ENCODE peak calls at places on chromosome 7, in five cellular contexts. X, B, U, Y and C are unnamed samples.

GRCh38 chr7:66778201-66778600 is 37.7 kb downstream of the RABGEF1 start:
- DNase-seq in X (no peak), B (peak), U (no peak), Y (no peak), C (no peak)

GRCh38 chr7:92808006-92808405 is 28.4 kb downstream of the CDK6 start:
- DNase-seq in X (no peak), B (no peak), U (no peak), Y (no peak), C (no peak)

GRCh38 chr7:16668049-16668858 is 22.3 kb downstream of the BZW2 start:
- DNase-seq in X (no peak), B (peak), U (no peak), Y (no peak), C (no peak)

GRCh38 chr7:27148031-27148775 is 629 bp upstream of the HOXA6 start:
- DNase-seq in X (peak), B (no peak), U (peak), Y (no peak), C (no peak)

GRCh38 chr7:136655414-136655813 is 213.0 kb upstream of the CHRM2 start:
- DNase-seq in X (no peak), B (no peak), U (no peak), Y (no peak), C (no peak)

GRCh38 chr7:73433924-73434700 is 534 bp downstream of the FZD9 start:
- DNase-seq in X (peak), B (no peak), U (no peak), Y (no peak), C (no peak)

GRCh38 chr7:37110641-37111421 is 337.8 kb downstream of the ELMO1 start:
- DNase-seq in X (no peak), B (no peak), U (no peak), Y (peak), C (no peak)

GRCh38 chr7:136693166-136694119 is 175.0 kb upstream of the CHRM2 start:
- DNase-seq in X (no peak), B (no peak), U (no peak), Y (no peak), C (no peak)

GRCh38 chr7:96300981-96301380 is 20.9 kb downstream of the SLC25A13 start:
- DNase-seq in X (no peak), B (peak), U (no peak), Y (no peak), C (no peak)

GRCh38 chr7:55249332-55249731 is 115.8 kb upstream of the LANCL2 start:
- DNase-seq in X (no peak), B (no peak), U (no peak), Y (no peak), C (no peak)

GRCh38 chr7:121102619-121103018 is 114.1 kb downstream of the CPED1 start:
- DNase-seq in X (no peak), B (no peak), U (no peak), Y (no peak), C (no peak)

GRCh38 chr7:30974605-30975256 is 11.0 kb downstream of the GHRHR start:
- DNase-seq in X (no peak), B (peak), U (peak), Y (peak), C (no peak)

GRCh38 chr7:130322615-130323014 is 22.0 kb upstream of the CPA5 start:
- DNase-seq in X (no peak), B (no peak), U (no peak), Y (no peak), C (no peak)

GRCh38 chr7:132509667-132510066 is 66.6 kb downstream of the PLXNA4 start:
- DNase-seq in X (no peak), B (no peak), U (no peak), Y (no peak), C (no peak)

DNA sequence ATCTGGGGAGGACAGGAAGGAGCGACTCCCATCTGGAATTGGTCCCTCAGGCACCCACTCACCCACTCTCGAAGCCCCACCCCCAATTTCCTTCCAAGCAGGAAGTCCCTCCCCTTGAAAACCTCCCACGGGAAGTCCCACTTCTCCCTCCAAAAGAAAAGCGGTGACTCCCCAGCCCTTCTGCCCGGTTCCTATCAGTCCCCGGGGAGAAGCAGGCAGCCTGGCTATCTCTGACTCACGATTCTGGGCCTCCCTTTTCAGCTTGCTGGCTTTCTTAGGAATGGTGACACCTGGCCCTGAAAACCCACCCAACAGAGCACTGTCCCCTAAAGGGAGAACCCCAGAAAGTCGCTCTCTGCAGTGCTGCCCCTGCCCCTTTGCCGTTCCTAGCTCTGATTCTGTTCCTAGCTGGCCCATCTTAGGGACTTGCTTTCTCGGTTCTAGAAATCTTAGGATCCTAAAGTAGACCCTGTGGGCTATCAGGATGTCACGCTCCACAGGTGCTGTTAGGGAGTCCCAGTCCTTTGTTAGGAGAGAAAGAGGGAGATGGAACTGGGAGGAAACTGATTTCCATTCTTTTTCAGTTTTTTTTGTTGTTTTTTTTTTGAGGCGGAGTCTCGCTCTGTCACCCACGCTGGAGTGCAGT is 6.0 kb downstream of the TSC22D4 start:
- DNase-seq in X (no peak), B (peak), U (no peak), Y (peak), C (no peak)
- H3K27ac ChIP-seq in X (peak), B (peak), U (peak), Y (peak), C (peak)

GRCh38 chr7:46603296-46603701 is 682.2 kb upstream of the IGFBP3 start:
- DNase-seq in X (no peak), B (no peak), U (no peak), Y (no peak), C (no peak)
- H3K27ac ChIP-seq in X (no peak), B (no peak), U (no peak), Y (no peak), C (no peak)

GRCh38 chr7:2814682-2815522 is 29.2 kb downstream of the GNA12 start:
- DNase-seq in X (no peak), B (peak), U (no peak), Y (no peak), C (no peak)
- H3K27ac ChIP-seq in X (no peak), B (peak), U (no peak), Y (no peak), C (no peak)

GRCh38 chr7:134613623-134614347 is 32.9 kb upstream of the BPGM start:
- DNase-seq in X (no peak), B (peak), U (no peak), Y (no peak), C (no peak)
- H3K27ac ChIP-seq in X (no peak), B (peak), U (no peak), Y (no peak), C (no peak)

GRCh38 chr7:70553364-70553763 is 578.6 kb upstream of the GALNT17 start:
- DNase-seq in X (no peak), B (peak), U (no peak), Y (no peak), C (no peak)
- H3K27ac ChIP-seq in X (no peak), B (no peak), U (no peak), Y (no peak), C (no peak)

GRCh38 chr7:100965723-100966541 is 3.4 kb upstream of the MUC12 start:
- DNase-seq in X (peak), B (peak), U (peak), Y (peak), C (no peak)
- H3K27ac ChIP-seq in X (no peak), B (no peak), U (no peak), Y (no peak), C (no peak)

GRCh38 chr7:137716061-137716460 is 130.7 kb downstream of the DGKI start:
- DNase-seq in X (no peak), B (no peak), U (no peak), Y (no peak), C (no peak)
- H3K27ac ChIP-seq in X (no peak), B (no peak), U (no peak), Y (no peak), C (no peak)

GRCh38 chr7:48033922-48034321 is 1.4 kb upstream of the C7orf57 start:
- DNase-seq in X (no peak), B (no peak), U (no peak), Y (no peak), C (no peak)

GRCh38 chr7:48035301-48035966 is at the start of gene C7orf57:
- DNase-seq in X (peak), B (peak), U (peak), Y (no peak), C (peak)

GRCh38 chr7:48035967-48036478 is 680 bp downstream of the C7orf57 start:
- DNase-seq in X (peak), B (peak), U (no peak), Y (no peak), C (no peak)

GRCh38 chr7:48028937-48029336 is at the start of gene SUN3:
- DNase-seq in X (no peak), B (no peak), U (no peak), Y (no peak), C (no peak)

DNA sequence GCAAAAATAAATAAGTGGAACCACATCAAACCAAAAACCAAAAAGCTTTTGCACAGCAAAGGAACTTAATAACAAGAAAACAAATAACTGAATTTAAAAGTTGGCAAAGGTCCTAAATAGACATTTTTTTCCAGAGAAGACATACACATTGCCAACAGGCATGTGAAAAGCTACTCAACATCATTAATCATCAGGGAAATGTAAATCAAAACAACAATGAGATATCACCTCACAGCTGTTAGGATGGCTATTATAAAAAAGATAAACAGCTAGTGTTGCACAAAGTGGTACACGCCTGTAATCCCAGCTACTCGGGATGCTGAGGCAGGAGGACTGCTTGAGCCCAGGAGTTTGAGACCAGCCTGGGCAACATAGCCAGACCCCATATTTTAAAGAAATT is 2.2 kb upstream of the SUN3 start:
- DNase-seq in X (no peak), B (no peak), U (no peak), Y (no peak), C (no peak)
- H3K27ac ChIP-seq in X (no peak), B (no peak), U (no peak), Y (no peak), C (no peak)

GRCh38 chr7:21548491-21548890 is 5.7 kb downstream of the DNAH11 start:
- DNase-seq in X (no peak), B (no peak), U (no peak), Y (no peak), C (no peak)

GRCh38 chr7:21547511-21547910 is 4.7 kb downstream of the DNAH11 start:
- DNase-seq in X (no peak), B (no peak), U (no peak), Y (no peak), C (no peak)

GRCh38 chr7:21544303-21544656 is 1.4 kb downstream of the DNAH11 start:
- DNase-seq in X (no peak), B (no peak), U (no peak), Y (no peak), C (no peak)

GRCh38 chr7:21550821-21551531 is 8.1 kb downstream of the DNAH11 start:
- DNase-seq in X (no peak), B (no peak), U (no peak), Y (no peak), C (no peak)

GRCh38 chr7:21550076-21550475 is 7.2 kb downstream of the DNAH11 start:
- DNase-seq in X (no peak), B (no peak), U (no peak), Y (no peak), C (no peak)
- H3K27ac ChIP-seq in X (no peak), B (no peak), U (no peak), Y (no peak), C (no peak)